ENCODE peak calls at places on chromosomes 7 and 10, in six cellular contexts. U, M, V, P, A and H are unnamed samples. For H3K4me1, the result is how much of the 10 kb centered on the place peaks cover.

GRCh38 chr7:96224682-96225081 is 97.2 kb downstream of the SLC25A13 start:
- DNase-seq in U (no peak), M (no peak), V (no peak), P (no peak), A (no peak), H (no peak)

GRCh38 chr7:149642579-149642978 is 130.8 kb downstream of the ZNF467 start:
- DNase-seq in U (peak), M (no peak), V (no peak), P (no peak), A (peak), H (no peak)

GRCh38 chr7:135169141-135169935 is 1.2 kb downstream of the CYREN start:
- DNase-seq in U (no peak), M (peak), V (peak), P (no peak), A (no peak), H (peak)

GRCh38 chr10:47042815-47043750 is 131.9 kb downstream of the PTPN20 start:
- DNase-seq in U (peak), M (peak), V (no peak), P (peak), A (no peak), H (peak)

GRCh38 chr7:141320287-141320686 is 230.9 kb upstream of the AGK start:
- DNase-seq in U (no peak), M (no peak), V (no peak), P (no peak), A (no peak), H (no peak)

GRCh38 chr10:125961743-125962142 is 65.4 kb downstream of the FANK1 start:
- DNase-seq in U (no peak), M (no peak), V (no peak), P (no peak), A (no peak), H (no peak)

GRCh38 chr10:29722777-29723176 is 88.0 kb upstream of the SVIL start:
- DNase-seq in U (no peak), M (no peak), V (no peak), P (no peak), A (no peak), H (no peak)

GRCh38 chr10:125868372-125868975 is 12.6 kb downstream of the DHX32 start:
- DNase-seq in U (no peak), M (no peak), V (peak), P (no peak), A (no peak), H (no peak)

GRCh38 chr10:24952701-24953349 is 419 bp upstream of the PRTFDC1 start:
- DNase-seq in U (peak), M (peak), V (peak), P (peak), A (peak), H (peak)

GRCh38 chr7:125878990-125879389 is 949.4 kb upstream of the POT1 start:
- DNase-seq in U (no peak), M (no peak), V (no peak), P (no peak), A (no peak), H (no peak)

GRCh38 chr7:33357846-33358245 is 228.5 kb downstream of the BBS9 start:
- DNase-seq in U (no peak), M (no peak), V (no peak), P (no peak), A (no peak), H (no peak)

GRCh38 chr7:17680026-17680425 is 260.3 kb downstream of the SNX13 start:
- DNase-seq in U (no peak), M (peak), V (peak), P (peak), A (no peak), H (no peak)

GRCh38 chr7:137146012-137146455 is 197.5 kb downstream of the PTN start:
- DNase-seq in U (no peak), M (no peak), V (peak), P (no peak), A (no peak), H (no peak)

GRCh38 chr7:122455108-122455507 is 150.6 kb upstream of the FEZF1 start:
- DNase-seq in U (no peak), M (no peak), V (no peak), P (no peak), A (no peak), H (no peak)

GRCh38 chr7:80047032-80047431 is 87.6 kb upstream of the GNAI1 start:
- DNase-seq in U (no peak), M (no peak), V (no peak), P (no peak), A (no peak), H (no peak)

GRCh38 chr7:1818581-1819200 is 148.6 kb downstream of the ELFN1 start:
- DNase-seq in U (no peak), M (no peak), V (no peak), P (peak), A (peak), H (no peak)

GRCh38 chr7:155375337-155376277 is 77.9 kb downstream of the INSIG1 start:
- DNase-seq in U (no peak), M (no peak), V (no peak), P (no peak), A (no peak), H (peak)

GRCh38 chr7:155371884-155372781 is 74.5 kb downstream of the INSIG1 start:
- DNase-seq in U (no peak), M (no peak), V (peak), P (peak), A (no peak), H (peak)

GRCh38 chr7:155372782-155373358 is 75.2 kb downstream of the INSIG1 start:
- DNase-seq in U (no peak), M (no peak), V (no peak), P (no peak), A (no peak), H (no peak)

GRCh38 chr7:155374276-155375252 is 76.9 kb downstream of the INSIG1 start:
- DNase-seq in U (no peak), M (no peak), V (no peak), P (no peak), A (no peak), H (no peak)

GRCh38 chr7:155373359-155374273 is 75.9 kb downstream of the INSIG1 start:
- DNase-seq in U (no peak), M (no peak), V (peak), P (no peak), A (no peak), H (no peak)
- H3K4me3 ChIP-seq in U (peak), M (peak), V (peak), P (peak), A (peak), H (no peak)

DNA sequence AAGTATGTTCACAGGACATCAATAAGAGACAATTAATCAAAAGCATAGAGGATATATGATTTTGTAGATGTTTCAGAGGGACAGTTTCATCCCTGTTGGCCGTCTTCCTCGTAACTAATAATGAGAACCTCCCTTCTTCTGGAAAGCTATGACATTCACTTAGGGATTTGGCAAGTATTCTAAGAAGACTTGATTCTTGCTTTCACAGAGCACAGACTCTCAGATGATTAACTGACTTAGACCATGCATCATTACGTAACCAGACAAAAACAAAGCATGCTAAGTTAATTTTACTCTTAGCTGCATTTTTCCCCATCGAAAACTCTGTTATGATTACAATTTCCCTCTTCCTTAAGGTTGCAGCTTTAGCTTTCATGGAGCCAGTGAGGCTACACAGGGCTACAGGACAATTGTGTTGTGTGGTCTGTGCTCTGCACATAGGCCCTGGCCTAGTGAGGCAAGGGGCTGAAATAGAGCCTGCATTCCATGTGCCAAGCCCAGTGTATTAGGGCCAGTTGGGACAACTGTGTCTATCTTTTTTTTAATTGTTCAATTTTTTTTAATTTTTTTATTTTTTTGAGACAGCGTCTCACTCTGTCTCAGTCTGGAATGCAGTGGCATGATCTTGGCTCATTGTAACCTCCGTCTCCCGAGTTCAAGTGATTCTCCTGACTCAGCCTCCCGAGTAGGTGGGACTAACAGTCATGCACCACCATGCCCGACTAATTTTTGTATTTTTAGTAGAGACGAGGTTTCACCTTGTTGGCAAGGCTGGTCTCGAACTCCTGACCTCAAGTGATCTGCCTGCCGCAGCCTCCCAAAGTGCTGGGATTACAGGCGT is 105.3 kb downstream of the PLXDC2 start:
- DNase-seq in U (no peak), M (no peak), V (peak), P (no peak), A (no peak), H (no peak)
- H3K4me1 ChIP-seq in U (under half), M (under half), V (under half), P (under half), A (under half), H (under half)

GRCh38 chr10:75187961-75188426 is 22.6 kb upstream of the VDAC2 start:
- DNase-seq in U (peak), M (peak), V (peak), P (no peak), A (peak), H (no peak)
- H3K4me3 ChIP-seq in U (no peak), M (no peak), V (no peak), P (no peak), A (no peak), H (no peak)

GRCh38 chr7:130886438-130887135 is 152.6 kb upstream of the KLF14 start:
- DNase-seq in U (no peak), M (no peak), V (peak), P (peak), A (no peak), H (no peak)
- H3K4me1 ChIP-seq in U (under half), M (half or more), V (half or more), P (half or more), A (under half), H (half or more)

DNA sequence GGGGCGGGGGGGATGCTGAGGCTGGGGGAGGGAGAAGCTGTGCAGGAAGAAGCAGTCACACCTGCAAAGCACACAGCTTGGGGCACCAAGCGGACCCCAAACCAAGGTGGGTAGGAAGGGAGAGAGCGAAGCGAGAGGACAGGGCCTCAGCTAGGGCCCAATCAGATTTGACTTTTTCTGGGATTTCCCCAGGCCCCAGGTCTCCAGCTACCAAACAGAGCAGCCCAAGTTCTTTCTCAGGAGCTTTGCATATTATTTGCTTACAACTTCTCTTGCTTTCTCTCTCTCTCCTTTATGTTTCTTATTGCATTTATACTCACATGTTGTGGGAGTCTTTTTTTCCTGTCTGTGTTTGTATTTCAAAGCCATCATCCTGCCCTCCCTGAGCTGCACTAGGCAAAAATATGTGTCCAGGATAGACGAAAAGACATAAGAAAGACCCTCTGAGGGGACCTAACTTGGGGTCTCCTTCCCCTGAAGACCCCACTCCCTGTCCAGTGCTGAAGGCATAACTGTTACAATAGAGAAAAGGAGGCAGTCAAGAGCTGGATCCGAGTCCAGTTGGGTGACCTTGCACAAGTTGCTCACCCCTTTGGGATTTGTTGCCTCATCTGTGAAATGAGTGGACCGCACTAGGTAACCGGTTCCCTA is 50.6 kb upstream of the SMNDC1 start:
- DNase-seq in U (no peak), M (no peak), V (no peak), P (no peak), A (no peak), H (no peak)
- H3K4me3 ChIP-seq in U (no peak), M (no peak), V (no peak), P (no peak), A (no peak), H (no peak)

DNA sequence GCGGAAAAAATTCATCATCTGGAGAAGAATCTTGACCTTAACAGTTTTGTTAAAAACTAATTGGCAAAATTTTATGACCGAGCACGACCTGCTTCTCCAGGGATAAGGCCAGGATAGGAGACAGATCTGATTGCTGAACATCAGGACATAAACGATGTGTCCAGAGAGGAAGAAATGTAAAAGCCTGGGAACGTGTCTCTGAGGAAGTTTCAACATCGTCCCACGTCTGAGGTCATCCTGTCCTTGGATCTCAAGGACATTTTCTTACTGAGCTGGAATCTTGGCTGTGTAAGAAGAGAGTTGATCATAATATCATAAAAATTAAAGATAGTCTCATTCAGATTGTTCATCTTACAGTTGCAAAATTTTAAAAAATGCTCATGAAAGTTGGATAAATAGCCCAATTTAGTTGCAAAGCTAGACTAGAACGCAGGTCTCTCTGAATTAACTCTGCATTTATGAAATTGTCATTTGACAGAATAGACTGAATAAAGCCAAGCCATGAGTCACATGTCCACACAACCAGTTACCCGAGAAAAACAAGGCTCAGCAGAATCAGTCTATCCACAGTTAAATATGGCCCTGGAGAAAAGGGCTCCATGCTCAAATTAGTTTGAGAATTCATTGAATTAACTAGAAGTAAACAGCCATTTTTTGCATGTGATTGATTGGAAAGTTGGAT is 120.0 kb upstream of the EGFR start:
- DNase-seq in U (peak), M (peak), V (peak), P (no peak), A (no peak), H (no peak)
- H3K4me1 ChIP-seq in U (under half), M (under half), V (under half), P (under half), A (under half), H (under half)

DNA sequence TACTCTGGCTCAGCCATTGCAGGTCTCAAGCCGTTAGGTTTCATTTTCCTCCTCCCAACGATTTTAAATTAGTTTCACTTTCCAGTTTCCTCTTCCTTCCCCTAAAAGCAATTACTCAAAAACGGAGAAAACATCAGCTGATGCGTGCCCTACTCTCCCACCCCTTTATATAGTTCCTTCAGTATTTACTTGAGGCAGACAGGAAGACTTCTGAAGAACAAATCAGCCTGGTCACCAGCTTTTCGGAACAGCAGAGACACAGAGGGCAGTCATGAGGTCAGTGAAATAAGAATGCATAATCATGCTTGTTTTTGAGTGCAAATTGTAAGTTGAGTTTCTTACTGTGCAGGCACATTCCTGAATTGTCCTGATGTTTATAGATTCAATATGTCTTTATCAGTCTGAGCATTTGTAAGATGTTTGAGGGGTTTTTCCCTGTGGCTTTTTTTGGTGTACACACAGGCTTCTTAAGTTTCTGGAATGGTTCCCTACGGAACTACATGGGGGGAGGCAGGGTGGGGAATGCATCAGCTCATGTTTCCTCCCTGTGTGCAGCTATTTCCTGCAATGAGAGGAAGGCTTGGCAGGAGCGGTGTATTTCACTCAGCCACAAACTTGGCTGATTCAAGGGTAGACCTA is at the start of gene IFIT3:
- DNase-seq in U (peak), M (peak), V (peak), P (peak), A (peak), H (no peak)
- H3K4me3 ChIP-seq in U (peak), M (peak), V (peak), P (peak), A (peak), H (peak)

GRCh38 chr10:99924451-99924850 is 85.3 kb downstream of the DNMBP start:
- DNase-seq in U (no peak), M (no peak), V (no peak), P (no peak), A (no peak), H (no peak)
- H3K4me1 ChIP-seq in U (under half), M (under half), V (under half), P (under half), A (under half), H (under half)

GRCh38 chr7:151063212-151063561 is 3.8 kb downstream of the SLC4A2 start:
- DNase-seq in U (no peak), M (peak), V (peak), P (no peak), A (no peak), H (peak)
- H3K4me3 ChIP-seq in U (peak), M (peak), V (peak), P (peak), A (peak), H (peak)